ENCODE peak calls at places on chromosomes 16 and 17, in four cellular contexts. B is EH; K is left colon; H is effector memory CD4-positive, alpha-beta T cell. Q is an unnamed sample.
A peak's percentile ranks its signal among the peaks of the same experiment; 100 is the strongest.

GRCh38 chr17:16377804-16378400 is 3.0 kb upstream of the UBB start:
- DNase-seq in B (peak; percentile 16), H (no peak), K (no peak), Q (no peak)

GRCh38 chr17:59621771-59622170 is 2.1 kb downstream of the CLTC start:
- DNase-seq in K (no peak), B (no peak), H (no peak), Q (no peak)

GRCh38 chr17:81577278-81578000 is 25.3 kb upstream of the FAAP100 start:
- DNase-seq in H (no peak), B (peak; percentile 24), K (no peak), Q (no peak)

GRCh38 chr16:5412721-5413120 is 315.1 kb upstream of the EEF2KMT start:
- DNase-seq in H (no peak), K (no peak), B (no peak), Q (no peak)

GRCh38 chr16:82439678-82440293 is 187.0 kb upstream of the CDH13 start:
- DNase-seq in H (no peak), B (peak; percentile 28), K (no peak), Q (no peak)

GRCh38 chr17:80866050-80866793 is 125.4 kb upstream of the CHMP6 start:
- DNase-seq in B (peak; percentile 73), K (no peak), H (peak; percentile 20), Q (peak; percentile 62)

GRCh38 chr17:50329716-50330115 is 16.2 kb upstream of the XYLT2 start:
- DNase-seq in B (no peak), K (no peak), H (no peak), Q (no peak)

GRCh38 chr17:42647778-42648177 is 11.3 kb upstream of the TUBG2 start:
- DNase-seq in K (no peak), B (no peak), H (no peak), Q (no peak)

GRCh38 chr17:44952946-44953475 is 5.4 kb upstream of the KIF18B start:
- DNase-seq in B (no peak), K (no peak), H (no peak), Q (no peak)